ENCODE peak calls at places on chromosomes 1 and 21, in six cellular contexts. E is IMR-90, V is endothelial cell of umbilical vein, Z is heart left ventricle, L is stomach, I is right lobe of liver. G is an unnamed sample.

GRCh38 chr1:35097224-35097623 is 18.0 kb downstream of the ZMYM1 start:
- DNase-seq in E (no peak), V (peak; percentile 60), Z (no peak), L (no peak), I (no peak), G (no peak)

GRCh38 chr1:187010571-187011309 is 182.0 kb downstream of the PLA2G4A start:
- DNase-seq in E (peak; percentile 24), V (peak; percentile 45), Z (no peak), L (no peak), I (no peak), G (no peak)

GRCh38 chr1:198601936-198602889 is 36.6 kb upstream of the PTPRC start:
- DNase-seq in E (peak; percentile 17), V (no peak), Z (no peak), L (no peak), I (no peak), G (no peak)

GRCh38 chr1:42313970-42314369 is 21.1 kb downstream of the FOXJ3 start:
- DNase-seq in E (no peak), V (no peak), Z (no peak), L (no peak), I (no peak), G (no peak)

GRCh38 chr1:53350853-53351767 is 23.2 kb upstream of the LRP8 start:
- DNase-seq in E (no peak), V (no peak), Z (no peak), L (peak; percentile 15), I (peak; percentile 7), G (no peak)

GRCh38 chr1:113874017-113874879 is 2.7 kb upstream of the PTPN22 start:
- DNase-seq in E (peak; percentile 8), V (peak; percentile 32), Z (no peak), L (no peak), I (no peak), G (peak; percentile 55)

GRCh38 chr1:24526940-24527542 is 24.4 kb downstream of the RCAN3 start:
- DNase-seq in E (peak; percentile 20), V (peak; percentile 23), Z (no peak), L (no peak), I (no peak), G (no peak)

GRCh38 chr1:164801246-164801731 is 242.3 kb downstream of the PBX1 start:
- DNase-seq in E (no peak), V (peak; percentile 32), Z (no peak), L (no peak), I (no peak), G (no peak)

GRCh38 chr1:166840309-166841302 is 1.3 kb downstream of the POGK start:
- DNase-seq in E (peak; percentile 46), V (peak; percentile 47), Z (peak; percentile 31), L (peak; percentile 67), I (no peak), G (peak; percentile 25)

GRCh38 chr1:244861683-244862082 is 2.7 kb downstream of the HNRNPU start:
- DNase-seq in E (no peak), V (peak; percentile 18), Z (no peak), L (no peak), I (no peak), G (peak; percentile 57)

GRCh38 chr1:244863491-244864252 is 671 bp downstream of the HNRNPU start:
- DNase-seq in E (no peak), V (no peak), Z (peak; percentile 58), L (peak; percentile 40), I (peak; percentile 71), G (no peak)

GRCh38 chr1:244860914-244861610 is 3.3 kb downstream of the HNRNPU start:
- DNase-seq in E (no peak), V (no peak), Z (no peak), L (no peak), I (no peak), G (no peak)

GRCh38 chr1:244862699-244863490 is 1.4 kb downstream of the HNRNPU start:
- DNase-seq in E (peak; percentile 89), V (peak; percentile 93), Z (peak; percentile 98), L (peak; percentile 98), I (peak; percentile 98), G (peak; percentile 96)

GRCh38 chr1:244862354-244862698 is 2.0 kb downstream of the HNRNPU start:
- DNase-seq in E (no peak), V (no peak), Z (no peak), L (no peak), I (no peak), G (peak; percentile 87)
- TF ChIP-seq POLR2A in E (no peak), V (no peak), Z (no peak), L (no peak), I (no peak), G (no peak)

GRCh38 chr1:162679298-162679697 is 47.0 kb downstream of the DDR2 start:
- DNase-seq in E (no peak), V (no peak), Z (no peak), L (no peak), I (no peak), G (no peak)

GRCh38 chr1:162678439-162678838 is 46.2 kb downstream of the DDR2 start:
- DNase-seq in E (peak; percentile 89), V (peak; percentile 53), Z (no peak), L (no peak), I (no peak), G (no peak)

GRCh38 chr1:162680419-162681126 is 48.3 kb downstream of the DDR2 start:
- DNase-seq in E (no peak), V (no peak), Z (no peak), L (no peak), I (no peak), G (no peak)

GRCh38 chr1:162682013-162682419 is 49.8 kb downstream of the DDR2 start:
- DNase-seq in E (no peak), V (peak; percentile 64), Z (peak; percentile 65), L (no peak), I (peak; percentile 71), G (no peak)

GRCh38 chr1:162681127-162681435 is 48.8 kb downstream of the DDR2 start:
- DNase-seq in E (no peak), V (no peak), Z (no peak), L (no peak), I (no peak), G (no peak)
- TF ChIP-seq POLR2A in E (no peak), V (no peak), Z (no peak), L (no peak), I (no peak), G (no peak)

DNA sequence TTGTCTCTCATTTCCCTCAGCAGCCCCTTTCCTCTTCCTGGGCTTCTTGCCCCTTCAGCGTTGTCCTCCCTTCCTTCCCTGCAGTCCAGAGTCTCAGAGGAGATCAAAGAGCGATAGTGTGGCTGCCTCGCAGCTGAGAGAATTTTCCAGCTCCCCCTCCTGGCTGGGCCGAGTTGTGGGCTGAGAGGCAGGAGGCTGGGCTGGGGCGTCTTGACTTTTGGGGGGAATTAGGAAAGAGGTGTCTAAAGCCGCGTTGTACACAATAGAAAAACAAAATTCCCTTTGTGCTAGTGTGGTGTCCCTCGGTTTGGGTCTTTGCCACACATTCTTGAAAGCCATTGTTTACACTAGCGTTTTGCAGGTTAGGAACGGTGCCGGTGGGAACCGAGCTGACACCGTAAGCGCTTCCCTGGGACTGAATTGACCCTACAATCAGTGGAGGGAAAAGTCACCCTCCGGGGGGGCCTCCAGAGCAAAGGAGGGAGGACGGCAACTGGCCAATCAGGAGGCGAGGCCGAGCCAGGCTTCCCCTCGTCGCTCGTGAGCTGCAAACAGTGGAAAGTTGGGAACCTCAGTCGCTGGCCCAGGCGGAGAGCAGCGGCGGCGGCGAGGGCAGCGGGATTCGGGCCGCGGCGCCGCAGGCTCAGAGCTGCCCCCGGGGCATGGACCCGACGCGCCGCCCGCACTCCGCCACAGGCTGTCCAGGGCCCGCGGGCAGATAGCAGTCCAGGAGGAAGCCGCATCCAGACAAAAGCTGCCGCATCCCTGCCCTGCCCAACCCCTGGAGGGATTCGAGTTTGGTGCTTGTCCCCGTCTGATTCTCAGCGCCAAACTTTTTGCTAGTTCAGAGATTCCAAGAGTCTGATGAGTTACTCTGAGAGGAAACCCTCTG is at the start of gene HMCN1:
- DNase-seq in E (peak; percentile 65), V (peak; percentile 85), Z (peak; percentile 83), L (peak; percentile 58), I (peak; percentile 77), G (peak; percentile 51)
- TF ChIP-seq POLR2A in E (peak; percentile 45), V (no peak), Z (peak; percentile 87), L (no peak), I (peak; percentile 54), G (no peak)

GRCh38 chr1:234609528-234610042 is 393 bp downstream of the IRF2BP2 start:
- DNase-seq in E (no peak), V (no peak), Z (peak; percentile 40), L (no peak), I (no peak), G (no peak)

GRCh38 chr1:234611153-234611798 is 1.3 kb upstream of the IRF2BP2 start:
- DNase-seq in E (peak; percentile 83), V (peak; percentile 92), Z (no peak), L (no peak), I (no peak), G (peak; percentile 89)

GRCh38 chr1:234610582-234611152 is 689 bp upstream of the IRF2BP2 start:
- DNase-seq in E (peak; percentile 95), V (peak; percentile 95), Z (peak; percentile 98), L (peak; percentile 97), I (peak; percentile 98), G (peak; percentile 97)

GRCh38 chr1:234608720-234609527 is 1.1 kb downstream of the IRF2BP2 start:
- DNase-seq in E (no peak), V (peak; percentile 46), Z (peak; percentile 56), L (peak; percentile 64), I (peak; percentile 65), G (peak; percentile 72)

GRCh38 chr1:234610061-234610581 is at the start of gene IRF2BP2:
- DNase-seq in E (peak; percentile 80), V (peak; percentile 87), Z (peak; percentile 90), L (peak; percentile 85), I (peak; percentile 88), G (peak; percentile 90)
- TF ChIP-seq POLR2A in E (peak; percentile 98), V (peak; percentile 86), Z (peak; percentile 90), L (no peak), I (peak; percentile 90), G (no peak)

DNA sequence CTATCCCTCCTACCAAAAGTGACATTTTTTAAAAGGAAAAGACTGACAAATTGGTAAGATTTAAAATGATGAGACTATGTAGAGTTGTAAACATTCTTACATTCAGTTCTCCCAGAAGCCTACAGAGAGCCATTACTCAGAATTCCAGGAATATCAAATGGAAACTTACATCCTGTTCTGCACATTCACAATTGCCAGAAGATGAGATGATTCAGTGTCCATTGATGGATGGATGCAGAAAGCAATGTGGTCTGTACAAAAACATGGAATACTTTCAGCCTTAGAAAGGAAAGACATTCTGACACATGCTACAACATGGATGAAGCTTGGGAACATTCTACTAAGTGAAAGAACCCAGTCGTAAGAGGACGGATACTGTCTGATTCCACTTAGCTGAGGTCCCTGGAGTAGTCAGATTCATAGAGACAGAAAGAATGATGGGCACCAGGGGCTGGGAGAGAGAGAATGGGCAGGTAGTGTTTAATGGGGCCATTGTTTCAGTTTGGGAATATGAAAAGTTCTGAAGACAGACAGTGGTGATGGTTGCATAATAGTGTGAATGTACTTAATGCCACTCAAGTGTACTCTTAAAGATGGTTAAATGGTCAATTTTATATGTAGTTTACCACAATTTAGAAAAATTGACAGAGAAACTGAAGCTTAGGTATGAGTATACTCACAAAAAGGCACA is 16.6 kb downstream of the MX1 start:
- DNase-seq in E (peak; percentile 36), V (no peak), Z (no peak), L (no peak), I (no peak), G (no peak)
- TF ChIP-seq POLR2A in E (no peak), V (no peak), Z (no peak), L (no peak), I (no peak), G (no peak)

G was measured in erythroblast.